ENCODE peak calls at places on chromosome 15, in four cellular contexts. R is frontal cortex; M is activated naive CD8-positive, alpha-beta T cell treated with anti-CD3 and anti-CD28 coated beads, Interleukin-2, amount 50 U/mL, for 24 hours; Y is Panc1. C is an unnamed sample.

GRCh38 chr15:67076147-67076843 is 10.9 kb downstream of the SMAD3 start:
- DNase-seq in M (no peak), Y (no peak), R (no peak), C (no peak)

GRCh38 chr15:51260262-51260661 is 78.1 kb downstream of the CYP19A1 start:
- DNase-seq in R (no peak), M (no peak), Y (no peak), C (no peak)

GRCh38 chr15:67137951-67138935 is 72.8 kb downstream of the SMAD3 start:
- DNase-seq in R (no peak), M (no peak), Y (no peak), C (no peak)

GRCh38 chr15:43930079-43930478 is 103.3 kb downstream of the WDR76 start:
- DNase-seq in R (no peak), M (no peak), Y (no peak), C (no peak)

GRCh38 chr15:85168642-85169173 is 187.1 kb downstream of the PDE8A start:
- DNase-seq in R (no peak), Y (no peak), M (peak; percentile 18), C (peak; percentile 53)

GRCh38 chr15:70093481-70094309 is 4.0 kb downstream of the TLE3 start:
- DNase-seq in M (no peak), R (no peak), Y (no peak), C (no peak)

GRCh38 chr15:42056934-42057743 is 36.3 kb upstream of the PLA2G4E start:
- DNase-seq in Y (peak; percentile 73), R (peak; percentile 78), M (peak; percentile 56), C (peak; percentile 59)

GRCh38 chr15:83219026-83219425 is 11.4 kb upstream of the HDGFL3 start:
- DNase-seq in Y (no peak), M (no peak), R (no peak), C (no peak)

GRCh38 chr15:52496776-52497470 is 31.8 kb downstream of the MYO5A start:
- DNase-seq in Y (peak; percentile 33), M (peak; percentile 37), R (no peak), C (no peak)